ENCODE peak calls at places on chromosomes 6 and 20, in five cellular contexts. One of them, this sample, is unnamed.

GRCh38 chr6:56515081-56515905 is 127.4 kb downstream of the DST start:
- DNase-seq in thoracic aorta: no peak
- DNase-seq in Peyer's patch: no peak
- DNase-seq in heart right ventricle: no peak
- DNase-seq in mesendoderm: no peak
- DNase-seq in this sample: no peak

GRCh38 chr6:148223424-148223842 is 119.2 kb upstream of the SASH1 start:
- DNase-seq in thoracic aorta: no peak
- DNase-seq in Peyer's patch: no peak
- DNase-seq in heart right ventricle: no peak
- DNase-seq in mesendoderm: no peak
- DNase-seq in this sample: no peak

GRCh38 chr6:53496100-53496499 is 48.8 kb downstream of the GCLC start:
- DNase-seq in thoracic aorta: no peak
- DNase-seq in Peyer's patch: no peak
- DNase-seq in heart right ventricle: no peak
- DNase-seq in mesendoderm: no peak
- DNase-seq in this sample: no peak

GRCh38 chr6:163398796-163399195 is 15.7 kb upstream of the QKI start:
- DNase-seq in thoracic aorta: no peak
- DNase-seq in Peyer's patch: peak
- DNase-seq in heart right ventricle: peak
- DNase-seq in mesendoderm: no peak
- DNase-seq in this sample: peak

GRCh38 chr6:152206072-152206818 is 398.8 kb downstream of the ESR1 start:
- DNase-seq in thoracic aorta: no peak
- DNase-seq in Peyer's patch: peak
- DNase-seq in heart right ventricle: peak
- DNase-seq in mesendoderm: peak
- DNase-seq in this sample: peak

GRCh38 chr20:25007491-25008305 is 15.1 kb upstream of the APMAP start:
- DNase-seq in thoracic aorta: no peak
- DNase-seq in Peyer's patch: peak
- DNase-seq in heart right ventricle: no peak
- DNase-seq in mesendoderm: no peak
- DNase-seq in this sample: no peak

GRCh38 chr6:167141667-167142432 is 15.9 kb downstream of the GPR31 start:
- DNase-seq in thoracic aorta: no peak
- DNase-seq in Peyer's patch: peak
- DNase-seq in heart right ventricle: peak
- DNase-seq in mesendoderm: peak
- DNase-seq in this sample: no peak

GRCh38 chr6:170039156-170040114 is 251.4 kb downstream of the DLL1 start:
- DNase-seq in thoracic aorta: no peak
- DNase-seq in Peyer's patch: peak
- DNase-seq in heart right ventricle: no peak
- DNase-seq in mesendoderm: no peak
- DNase-seq in this sample: peak

GRCh38 chr6:30500421-30501069 is 11.2 kb downstream of the HLA-E start:
- DNase-seq in thoracic aorta: no peak
- DNase-seq in Peyer's patch: no peak
- DNase-seq in heart right ventricle: no peak
- DNase-seq in mesendoderm: no peak
- DNase-seq in this sample: no peak
- H3K27ac ChIP-seq in thoracic aorta: no peak
- H3K27ac ChIP-seq in Peyer's patch: peak
- H3K27ac ChIP-seq in heart right ventricle: peak
- H3K27ac ChIP-seq in mesendoderm: no peak
- H3K27ac ChIP-seq in this sample: peak

DNA sequence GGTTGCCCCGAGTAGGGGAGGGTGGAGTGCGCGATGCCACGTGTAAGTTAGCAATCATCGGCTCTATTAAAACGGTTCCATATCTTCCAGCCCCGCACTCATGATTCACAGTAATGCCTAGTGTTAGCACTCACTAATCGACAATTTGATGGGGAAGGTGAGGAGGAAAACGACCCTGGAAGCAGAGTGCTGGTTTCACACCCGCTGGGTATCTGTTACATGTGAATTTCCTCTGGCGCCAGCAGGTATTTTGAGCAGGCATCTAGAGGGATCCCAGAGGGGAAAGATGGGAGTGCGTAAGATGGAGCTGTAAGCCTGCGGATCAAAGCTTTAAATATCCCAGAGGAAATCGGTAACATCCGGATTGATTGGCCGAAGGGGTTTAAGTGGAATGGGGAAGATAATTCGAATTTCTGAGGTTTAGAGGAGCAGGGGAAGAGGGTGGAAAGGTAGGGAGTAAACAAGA is 34.7 kb upstream of the TCF21 start:
- DNase-seq in thoracic aorta: no peak
- DNase-seq in Peyer's patch: no peak
- DNase-seq in heart right ventricle: no peak
- DNase-seq in mesendoderm: peak
- DNase-seq in this sample: no peak
- H3K27ac ChIP-seq in thoracic aorta: no peak
- H3K27ac ChIP-seq in Peyer's patch: no peak
- H3K27ac ChIP-seq in heart right ventricle: no peak
- H3K27ac ChIP-seq in mesendoderm: no peak
- H3K27ac ChIP-seq in this sample: no peak

GRCh38 chr20:38730989-38731737 is 6.9 kb downstream of the SLC32A1 start:
- DNase-seq in thoracic aorta: no peak
- DNase-seq in Peyer's patch: peak
- DNase-seq in heart right ventricle: peak
- DNase-seq in mesendoderm: peak
- DNase-seq in this sample: no peak
- H3K27ac ChIP-seq in thoracic aorta: no peak
- H3K27ac ChIP-seq in Peyer's patch: no peak
- H3K27ac ChIP-seq in heart right ventricle: no peak
- H3K27ac ChIP-seq in mesendoderm: no peak
- H3K27ac ChIP-seq in this sample: no peak

DNA sequence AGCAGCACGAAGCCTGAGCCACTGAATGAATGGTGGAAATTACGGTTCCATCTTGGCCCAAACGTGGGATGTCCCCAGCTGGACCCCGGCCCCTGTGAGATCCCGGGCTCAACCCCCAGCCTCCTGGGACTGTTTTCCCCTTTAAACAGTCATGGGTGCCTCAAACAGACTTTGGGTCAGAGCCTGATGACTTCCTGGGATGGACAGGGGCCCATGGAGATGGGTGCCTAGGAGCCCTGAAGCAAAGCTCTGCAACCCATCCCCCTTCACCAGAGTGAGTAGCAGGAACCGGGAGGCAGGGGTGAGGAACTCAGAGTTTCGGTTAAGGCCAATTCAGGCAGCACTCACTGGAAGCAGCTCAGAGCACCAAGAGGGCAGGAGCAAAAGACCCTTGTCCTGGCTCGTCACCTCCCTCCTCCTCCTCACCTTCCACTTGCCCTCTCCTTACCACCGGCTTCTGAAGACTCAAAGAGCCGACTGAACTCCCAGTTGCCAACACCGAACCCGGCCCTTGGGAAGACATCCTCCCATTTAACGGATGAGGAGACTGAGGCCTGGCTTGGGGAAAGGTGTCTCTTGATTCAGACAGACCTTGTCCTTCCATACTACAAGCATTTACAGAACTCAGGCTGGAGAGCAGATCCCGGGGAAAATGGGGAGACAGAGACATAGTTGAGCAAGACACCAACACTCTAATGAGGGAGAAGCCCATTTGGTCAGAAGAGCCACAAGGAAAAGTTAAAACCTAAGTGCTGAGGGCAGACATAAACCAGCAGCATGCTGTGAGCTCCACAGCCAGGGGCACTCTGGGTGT is 14.9 kb upstream of the TLDC2 start:
- DNase-seq in thoracic aorta: no peak
- DNase-seq in Peyer's patch: no peak
- DNase-seq in heart right ventricle: no peak
- DNase-seq in mesendoderm: no peak
- DNase-seq in this sample: no peak
- H3K27ac ChIP-seq in thoracic aorta: peak
- H3K27ac ChIP-seq in Peyer's patch: peak
- H3K27ac ChIP-seq in heart right ventricle: peak
- H3K27ac ChIP-seq in mesendoderm: no peak
- H3K27ac ChIP-seq in this sample: peak